ENCODE peak calls at places on chromosomes 12 and 14, in five cellular contexts. One of them, this sample, is unnamed.

GRCh38 chr14:101001311-101002069 is 98.0 kb upstream of the RTL1 start:
- DNase-seq in fibroblast of mammary gland: peak; percentile 98
- DNase-seq in mucosa of descending colon: no peak
- DNase-seq in dorsolateral prefrontal cortex: no peak
- DNase-seq in pancreas: no peak
- DNase-seq in this sample: peak; percentile 71

GRCh38 chr14:36600431-36600830 is 18.0 kb upstream of the NKX2-8 start:
- DNase-seq in dorsolateral prefrontal cortex: no peak
- DNase-seq in fibroblast of mammary gland: no peak
- DNase-seq in pancreas: no peak
- DNase-seq in mucosa of descending colon: no peak
- DNase-seq in this sample: no peak

GRCh38 chr14:94773017-94773681 is 3.2 kb upstream of the GSC start:
- DNase-seq in mucosa of descending colon: no peak
- DNase-seq in fibroblast of mammary gland: no peak
- DNase-seq in pancreas: no peak
- DNase-seq in dorsolateral prefrontal cortex: no peak
- DNase-seq in this sample: no peak

GRCh38 chr14:85471744-85472143 is 58.2 kb upstream of the FLRT2 start:
- DNase-seq in mucosa of descending colon: no peak
- DNase-seq in pancreas: peak; percentile 83
- DNase-seq in dorsolateral prefrontal cortex: no peak
- DNase-seq in fibroblast of mammary gland: peak; percentile 96
- DNase-seq in this sample: peak; percentile 65

GRCh38 chr12:27970981-27971489 is 1.5 kb downstream of the PTHLH start:
- DNase-seq in mucosa of descending colon: no peak
- DNase-seq in fibroblast of mammary gland: no peak
- DNase-seq in dorsolateral prefrontal cortex: no peak
- DNase-seq in pancreas: no peak
- DNase-seq in this sample: no peak

GRCh38 chr12:7302536-7303113 is 1.2 kb upstream of the ACSM4 start:
- DNase-seq in fibroblast of mammary gland: peak; percentile 13
- DNase-seq in pancreas: no peak
- DNase-seq in mucosa of descending colon: no peak
- DNase-seq in dorsolateral prefrontal cortex: no peak
- DNase-seq in this sample: peak; percentile 14

GRCh38 chr12:8946733-8947132 is 2.7 kb downstream of the M6PR start:
- DNase-seq in pancreas: no peak
- DNase-seq in fibroblast of mammary gland: no peak
- DNase-seq in dorsolateral prefrontal cortex: no peak
- DNase-seq in mucosa of descending colon: no peak
- DNase-seq in this sample: no peak

GRCh38 chr14:98514016-98514415 is 758.0 kb downstream of the BCL11B start:
- DNase-seq in dorsolateral prefrontal cortex: no peak
- DNase-seq in fibroblast of mammary gland: no peak
- DNase-seq in mucosa of descending colon: no peak
- DNase-seq in pancreas: no peak
- DNase-seq in this sample: no peak

GRCh38 chr14:104439625-104440024 is 139.9 kb upstream of the C14orf180 start:
- DNase-seq in pancreas: no peak
- DNase-seq in fibroblast of mammary gland: no peak
- DNase-seq in mucosa of descending colon: no peak
- DNase-seq in dorsolateral prefrontal cortex: no peak
- DNase-seq in this sample: no peak

GRCh38 chr12:55728185-55728931 is 451 bp downstream of the CD63 start:
- DNase-seq in mucosa of descending colon: peak; percentile 88
- DNase-seq in fibroblast of mammary gland: no peak
- DNase-seq in pancreas: peak; percentile 87
- DNase-seq in dorsolateral prefrontal cortex: peak; percentile 55
- DNase-seq in this sample: peak; percentile 62

GRCh38 chr12:15982471-15982870 is 71.3 kb downstream of the DERA start:
- DNase-seq in dorsolateral prefrontal cortex: no peak
- DNase-seq in fibroblast of mammary gland: peak; percentile 68
- DNase-seq in pancreas: no peak
- DNase-seq in mucosa of descending colon: no peak
- DNase-seq in this sample: peak; percentile 23

GRCh38 chr14:100669468-100669867 is 57.2 kb upstream of the DLK1 start:
- DNase-seq in fibroblast of mammary gland: no peak
- DNase-seq in mucosa of descending colon: no peak
- DNase-seq in dorsolateral prefrontal cortex: no peak
- DNase-seq in pancreas: no peak
- DNase-seq in this sample: no peak

GRCh38 chr14:23530360-23531055 is 21.1 kb downstream of the ZFHX2 start:
- DNase-seq in pancreas: no peak
- DNase-seq in dorsolateral prefrontal cortex: no peak
- DNase-seq in mucosa of descending colon: no peak
- DNase-seq in fibroblast of mammary gland: no peak
- DNase-seq in this sample: no peak

GRCh38 chr12:102534899-102535298 is 54.5 kb upstream of the IGF1 start:
- DNase-seq in fibroblast of mammary gland: peak; percentile 68
- DNase-seq in mucosa of descending colon: peak; percentile 41
- DNase-seq in pancreas: no peak
- DNase-seq in dorsolateral prefrontal cortex: no peak
- DNase-seq in this sample: no peak

GRCh38 chr12:132121283-132121682 is 22.8 kb downstream of the DDX51 start:
- DNase-seq in dorsolateral prefrontal cortex: no peak
- DNase-seq in pancreas: no peak
- DNase-seq in fibroblast of mammary gland: no peak
- DNase-seq in mucosa of descending colon: no peak
- DNase-seq in this sample: no peak

GRCh38 chr12:22282283-22282682 is 52.2 kb downstream of the ST8SIA1 start:
- DNase-seq in pancreas: no peak
- DNase-seq in mucosa of descending colon: no peak
- DNase-seq in fibroblast of mammary gland: peak; percentile 91
- DNase-seq in dorsolateral prefrontal cortex: no peak
- DNase-seq in this sample: peak; percentile 89

GRCh38 chr14:93112891-93113677 is 2.6 kb downstream of the ITPK1 start:
- DNase-seq in pancreas: peak; percentile 81
- DNase-seq in mucosa of descending colon: no peak
- DNase-seq in fibroblast of mammary gland: peak; percentile 83
- DNase-seq in dorsolateral prefrontal cortex: peak; percentile 81
- DNase-seq in this sample: peak; percentile 87

GRCh38 chr12:13156277-13156676 is 40.2 kb upstream of the EMP1 start:
- DNase-seq in pancreas: no peak
- DNase-seq in mucosa of descending colon: no peak
- DNase-seq in fibroblast of mammary gland: no peak
- DNase-seq in dorsolateral prefrontal cortex: no peak
- DNase-seq in this sample: no peak

GRCh38 chr12:51886021-51886710 is 1.7 kb upstream of the ANKRD33 start:
- DNase-seq in dorsolateral prefrontal cortex: no peak
- DNase-seq in pancreas: peak; percentile 63
- DNase-seq in mucosa of descending colon: no peak
- DNase-seq in fibroblast of mammary gland: peak; percentile 99
- DNase-seq in this sample: peak; percentile 81

GRCh38 chr14:36316131-36316530 is 4.3 kb downstream of the MBIP start:
- DNase-seq in pancreas: no peak
- DNase-seq in dorsolateral prefrontal cortex: no peak
- DNase-seq in mucosa of descending colon: no peak
- DNase-seq in fibroblast of mammary gland: no peak
- DNase-seq in this sample: no peak

GRCh38 chr12:10982244-10982643 is 4.5 kb downstream of the TAS2R50 start:
- DNase-seq in mucosa of descending colon: no peak
- DNase-seq in fibroblast of mammary gland: no peak
- DNase-seq in pancreas: no peak
- DNase-seq in dorsolateral prefrontal cortex: no peak
- DNase-seq in this sample: no peak

GRCh38 chr14:67940894-67941455 is 121.4 kb downstream of the RAD51B start:
- DNase-seq in mucosa of descending colon: no peak
- DNase-seq in pancreas: no peak
- DNase-seq in fibroblast of mammary gland: peak; percentile 98
- DNase-seq in dorsolateral prefrontal cortex: no peak
- DNase-seq in this sample: peak; percentile 68

GRCh38 chr12:106223485-106224391 is 24.1 kb downstream of the CKAP4 start:
- DNase-seq in pancreas: peak; percentile 47
- DNase-seq in dorsolateral prefrontal cortex: peak; percentile 55
- DNase-seq in mucosa of descending colon: peak; percentile 66
- DNase-seq in fibroblast of mammary gland: peak; percentile 59
- DNase-seq in this sample: peak; percentile 69

GRCh38 chr12:94941440-94941862 is 62.0 kb downstream of the NDUFA12 start:
- DNase-seq in dorsolateral prefrontal cortex: peak; percentile 9
- DNase-seq in mucosa of descending colon: no peak
- DNase-seq in pancreas: no peak
- DNase-seq in fibroblast of mammary gland: peak; percentile 94
- DNase-seq in this sample: peak; percentile 77

GRCh38 chr14:75081835-75082234 is 12.4 kb downstream of the ZC2HC1C start:
- DNase-seq in dorsolateral prefrontal cortex: no peak
- DNase-seq in pancreas: no peak
- DNase-seq in mucosa of descending colon: no peak
- DNase-seq in fibroblast of mammary gland: no peak
- DNase-seq in this sample: no peak

GRCh38 chr12:110649341-110649847 is 35.5 kb downstream of the TCTN1 start:
- DNase-seq in pancreas: no peak
- DNase-seq in dorsolateral prefrontal cortex: no peak
- DNase-seq in fibroblast of mammary gland: no peak
- DNase-seq in mucosa of descending colon: no peak
- DNase-seq in this sample: no peak

GRCh38 chr14:69484444-69485113 is at the start of gene PLEKHD1:
- DNase-seq in dorsolateral prefrontal cortex: peak; percentile 85
- DNase-seq in pancreas: peak; percentile 21
- DNase-seq in mucosa of descending colon: no peak
- DNase-seq in fibroblast of mammary gland: no peak
- DNase-seq in this sample: no peak

GRCh38 chr12:93373847-93374723 is 3.6 kb upstream of the NUDT4 start:
- DNase-seq in mucosa of descending colon: no peak
- DNase-seq in dorsolateral prefrontal cortex: no peak
- DNase-seq in fibroblast of mammary gland: no peak
- DNase-seq in pancreas: no peak
- DNase-seq in this sample: no peak

GRCh38 chr12:109385339-109386078 is 37.8 kb downstream of the MYO1H start:
- DNase-seq in pancreas: no peak
- DNase-seq in dorsolateral prefrontal cortex: peak; percentile 9
- DNase-seq in mucosa of descending colon: no peak
- DNase-seq in fibroblast of mammary gland: peak; percentile 63
- DNase-seq in this sample: peak; percentile 52
- TF ChIP-seq CTCF in pancreas: no peak
- TF ChIP-seq CTCF in dorsolateral prefrontal cortex: peak; percentile 63
- TF ChIP-seq CTCF in mucosa of descending colon: no peak
- TF ChIP-seq CTCF in fibroblast of mammary gland: peak; percentile 56
- TF ChIP-seq CTCF in this sample: peak; percentile 67

GRCh38 chr12:67067453-67068203 is 201.5 kb upstream of the CAND1 start:
- DNase-seq in pancreas: no peak
- DNase-seq in dorsolateral prefrontal cortex: no peak
- DNase-seq in mucosa of descending colon: no peak
- DNase-seq in fibroblast of mammary gland: no peak
- DNase-seq in this sample: no peak
- TF ChIP-seq CTCF in pancreas: no peak
- TF ChIP-seq CTCF in dorsolateral prefrontal cortex: no peak
- TF ChIP-seq CTCF in mucosa of descending colon: no peak
- TF ChIP-seq CTCF in fibroblast of mammary gland: no peak
- TF ChIP-seq CTCF in this sample: peak; percentile 8

GRCh38 chr14:102499401-102500189 is 10.0 kb downstream of the ANKRD9 start:
- DNase-seq in fibroblast of mammary gland: no peak
- DNase-seq in mucosa of descending colon: no peak
- DNase-seq in pancreas: no peak
- DNase-seq in dorsolateral prefrontal cortex: no peak
- DNase-seq in this sample: no peak

GRCh38 chr14:102496331-102496691 is 13.3 kb downstream of the ANKRD9 start:
- DNase-seq in pancreas: no peak
- DNase-seq in dorsolateral prefrontal cortex: no peak
- DNase-seq in mucosa of descending colon: no peak
- DNase-seq in fibroblast of mammary gland: no peak
- DNase-seq in this sample: no peak

GRCh38 chr14:102498678-102499265 is 10.8 kb downstream of the ANKRD9 start:
- DNase-seq in dorsolateral prefrontal cortex: no peak
- DNase-seq in pancreas: no peak
- DNase-seq in mucosa of descending colon: no peak
- DNase-seq in fibroblast of mammary gland: no peak
- DNase-seq in this sample: no peak

GRCh38 chr14:102496955-102497744 is 12.4 kb downstream of the ANKRD9 start:
- DNase-seq in pancreas: no peak
- DNase-seq in mucosa of descending colon: no peak
- DNase-seq in dorsolateral prefrontal cortex: no peak
- DNase-seq in fibroblast of mammary gland: no peak
- DNase-seq in this sample: no peak

DNA sequence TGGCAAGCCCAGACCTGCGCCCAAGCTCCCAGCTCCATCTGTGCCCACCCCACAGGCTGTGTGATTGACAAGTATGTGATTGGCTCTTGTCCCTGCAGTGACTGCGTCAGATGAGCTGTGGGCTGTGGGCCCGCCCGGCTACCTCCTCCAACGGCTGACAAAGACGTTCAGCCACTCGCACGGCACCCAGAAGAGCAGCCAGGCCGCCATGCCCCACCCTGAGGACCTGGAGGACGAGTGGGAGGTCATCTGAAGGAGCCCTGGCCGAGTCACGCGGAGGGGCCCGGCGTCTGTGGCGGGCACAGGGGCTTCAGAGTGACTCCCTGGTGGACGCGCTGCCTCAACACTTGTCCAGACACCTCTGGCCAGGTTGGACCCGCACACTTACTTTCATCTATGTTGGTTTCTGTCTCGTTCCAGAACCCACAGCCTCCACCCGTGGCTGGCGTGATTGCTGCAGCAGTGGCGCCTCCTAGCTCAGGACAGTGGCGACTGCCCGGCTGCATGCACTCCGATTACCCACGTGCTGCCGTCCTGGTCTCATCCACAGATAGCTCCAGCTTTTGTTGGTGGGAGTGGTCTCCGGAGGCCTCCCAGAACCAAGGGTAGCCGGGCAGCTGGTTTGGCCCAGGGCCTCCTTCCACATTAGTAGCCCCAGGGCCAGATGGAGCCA is 11.4 kb downstream of the ANKRD9 start:
- DNase-seq in pancreas: no peak
- DNase-seq in mucosa of descending colon: peak; percentile 56
- DNase-seq in dorsolateral prefrontal cortex: no peak
- DNase-seq in fibroblast of mammary gland: peak; percentile 17
- DNase-seq in this sample: no peak
- TF ChIP-seq CTCF in pancreas: no peak
- TF ChIP-seq CTCF in mucosa of descending colon: no peak
- TF ChIP-seq CTCF in dorsolateral prefrontal cortex: peak; percentile 31
- TF ChIP-seq CTCF in fibroblast of mammary gland: no peak
- TF ChIP-seq CTCF in this sample: no peak

DNA sequence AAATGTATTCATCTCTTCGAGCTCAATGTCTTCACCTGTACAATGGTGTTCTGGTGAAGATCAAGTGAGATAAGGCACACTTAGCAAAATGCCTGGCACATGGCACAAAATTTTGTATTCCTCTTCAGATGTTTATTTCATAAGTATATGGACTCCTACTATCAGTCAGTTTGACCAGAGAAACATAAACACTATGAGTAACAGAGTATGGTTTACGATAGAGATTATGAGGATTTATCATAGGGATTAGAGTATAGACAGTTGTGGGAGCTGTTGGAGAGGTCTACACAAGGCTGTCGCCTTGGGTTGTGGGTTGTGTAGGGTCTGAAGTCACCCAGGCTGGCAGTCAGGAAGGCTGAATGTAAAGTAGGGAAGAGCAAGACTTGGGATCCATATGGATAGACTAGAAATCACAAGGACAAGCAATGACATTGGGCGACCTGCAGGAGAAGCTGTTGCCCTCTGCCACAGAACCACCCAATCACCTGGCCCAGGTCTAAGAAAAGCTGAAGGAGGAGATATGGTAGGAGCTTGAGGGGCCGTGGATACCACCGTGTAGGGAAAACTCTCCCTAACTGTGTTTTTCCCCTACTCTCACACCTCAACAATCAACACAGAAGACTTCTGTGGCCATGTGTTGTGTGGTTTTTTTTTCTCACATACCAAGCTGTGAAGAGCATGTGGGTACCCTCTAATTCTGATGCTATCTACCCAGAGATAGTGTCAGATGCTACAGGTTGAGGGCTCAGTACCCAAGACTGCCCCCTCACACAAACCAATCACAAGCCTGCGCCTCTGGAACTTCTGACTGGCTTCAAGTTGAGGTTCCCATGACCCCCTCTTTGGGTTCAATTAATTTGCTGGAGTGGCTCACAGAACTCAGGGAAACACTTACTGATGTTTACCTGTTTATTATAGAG is 27.2 kb upstream of the RESF1 start:
- DNase-seq in pancreas: no peak
- DNase-seq in dorsolateral prefrontal cortex: no peak
- DNase-seq in fibroblast of mammary gland: no peak
- DNase-seq in mucosa of descending colon: no peak
- DNase-seq in this sample: no peak
- TF ChIP-seq CTCF in pancreas: no peak
- TF ChIP-seq CTCF in dorsolateral prefrontal cortex: no peak
- TF ChIP-seq CTCF in fibroblast of mammary gland: no peak
- TF ChIP-seq CTCF in mucosa of descending colon: no peak
- TF ChIP-seq CTCF in this sample: no peak